ENCODE peak calls at places on chromosomes 16 and 17, in six cellular contexts. M is Karpas-422; V is Right ventricle myocardium inferior; C is renal cortical epithelial cell; Z is GM23248; P is activated naive CD4-positive, alpha-beta T cell. Q is an unnamed sample.

GRCh38 chr17:36463916-36464764 is 22.3 kb upstream of the ZNHIT3 start:
- DNase-seq in M (no peak), V (peak), C (peak), Z (peak), P (no peak), Q (peak)

GRCh38 chr17:32279933-32280716 is 14.5 kb downstream of the RHBDL3 start:
- DNase-seq in M (no peak), V (no peak), C (no peak), Z (no peak), P (no peak), Q (peak)

GRCh38 chr16:52071101-52071500 is 475.8 kb downstream of the TOX3 start:
- DNase-seq in M (no peak), V (no peak), C (no peak), Z (no peak), P (no peak), Q (no peak)

GRCh38 chr16:57479422-57480126 is 6.7 kb downstream of the DOK4 start:
- DNase-seq in M (no peak), V (no peak), C (peak), Z (peak), P (no peak), Q (peak)

GRCh38 chr17:76968707-76969597 is 100.7 kb downstream of the MGAT5B start:
- DNase-seq in M (peak), V (no peak), C (peak), Z (no peak), P (no peak), Q (no peak)

GRCh38 chr17:51815097-51815496 is 343.4 kb downstream of the CA10 start:
- DNase-seq in M (no peak), V (no peak), C (no peak), Z (no peak), P (no peak), Q (no peak)

GRCh38 chr16:85361441-85362118 is 249.3 kb upstream of the CIBAR2 start:
- DNase-seq in M (no peak), V (no peak), C (no peak), Z (no peak), P (no peak), Q (peak)

GRCh38 chr17:1946021-1946932 is 78.9 kb downstream of the RTN4RL1 start:
- DNase-seq in M (no peak), V (peak), C (no peak), Z (no peak), P (no peak), Q (peak)